ENCODE peak calls at places on chromosomes 3 and 15, in seven cellular contexts. D is GM23248; C is naive thymus-derived CD4-positive, alpha-beta T cell; F is GM06990; A is cardiac fibroblast; Y is GM12865; L is AG04449. T is an unnamed sample.

GRCh38 chr3:72127843-72128242 is 342.9 kb upstream of the PROK2 start:
- DNase-seq in A (peak), Y (no peak), C (no peak), F (no peak), L (no peak), D (peak), T (no peak)

GRCh38 chr15:63135281-63135680 is 13.6 kb downstream of the LACTB start:
- DNase-seq in L (no peak), F (no peak), C (no peak), D (no peak), A (no peak), Y (no peak), T (no peak)

GRCh38 chr15:80712956-80713355 is 17.8 kb downstream of the ABHD17C start:
- DNase-seq in F (no peak), Y (no peak), L (no peak), D (peak), A (no peak), C (no peak), T (no peak)

GRCh38 chr15:99502661-99503060 is 63.1 kb upstream of the MEF2A start:
- DNase-seq in D (no peak), C (no peak), A (no peak), Y (no peak), F (peak), L (no peak), T (no peak)

GRCh38 chr3:126399348-126399730 is 4.6 kb downstream of the CFAP100 start:
- DNase-seq in A (no peak), F (peak), C (no peak), Y (peak), L (no peak), D (no peak), T (peak)

GRCh38 chr3:10997196-10997595 is 4.6 kb downstream of the SLC6A1 start:
- DNase-seq in A (no peak), C (no peak), Y (no peak), D (no peak), L (no peak), F (no peak), T (no peak)

GRCh38 chr15:77421370-77421700 is 647 bp downstream of the HMG20A start:
- DNase-seq in C (peak), Y (peak), A (peak), D (no peak), F (no peak), L (no peak), T (no peak)

GRCh38 chr3:168981396-168981795 is 682.1 kb downstream of the MECOM start:
- DNase-seq in L (no peak), D (peak), F (no peak), A (peak), Y (no peak), C (no peak), T (no peak)

GRCh38 chr3:26449996-26450395 is 172.6 kb upstream of the LRRC3B start:
- DNase-seq in D (no peak), A (no peak), F (no peak), L (no peak), C (no peak), Y (no peak), T (no peak)
- H3K4me3 ChIP-seq in D (no peak), A (no peak), F (no peak), L (no peak), C (no peak), Y (no peak), T (no peak)

DNA sequence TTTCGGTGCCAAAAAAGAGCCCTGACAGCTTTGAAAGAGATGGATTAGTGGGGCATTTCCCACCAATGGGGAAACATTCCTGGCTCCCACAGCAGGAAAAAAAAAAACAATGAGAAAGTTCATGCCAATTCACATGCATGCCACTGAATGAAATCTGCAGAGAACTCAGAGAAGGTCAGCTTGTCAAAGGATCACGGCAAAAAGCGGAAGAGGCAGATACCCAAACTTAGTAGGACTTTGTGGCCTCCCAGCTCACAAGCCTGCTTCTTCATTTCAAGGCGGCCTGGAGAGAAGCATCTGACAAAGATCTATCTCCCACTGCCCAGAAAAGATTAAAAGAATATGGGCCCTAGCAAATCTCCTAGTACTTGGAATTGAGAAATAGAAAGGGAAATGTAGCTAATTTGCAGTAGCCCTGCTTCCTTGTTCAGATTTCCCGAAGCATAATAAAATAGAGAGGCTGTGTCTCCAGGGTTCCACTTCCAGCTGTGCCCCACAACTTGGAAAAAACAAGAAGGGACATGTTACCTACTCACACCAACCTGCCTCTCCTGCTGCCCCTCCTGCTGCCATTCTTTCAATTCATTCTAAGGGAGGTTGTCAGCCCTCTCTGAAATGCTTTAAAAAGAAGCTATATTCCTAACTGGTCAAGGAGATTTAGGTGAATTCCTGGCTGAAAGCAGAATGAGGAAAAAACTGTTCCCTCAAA is 170.4 kb downstream of the FHIT start:
- DNase-seq in Y (no peak), C (no peak), A (no peak), D (no peak), L (no peak), F (no peak), T (no peak)
- H3K4me3 ChIP-seq in Y (no peak), C (no peak), A (no peak), D (no peak), L (no peak), F (no peak), T (no peak)

DNA sequence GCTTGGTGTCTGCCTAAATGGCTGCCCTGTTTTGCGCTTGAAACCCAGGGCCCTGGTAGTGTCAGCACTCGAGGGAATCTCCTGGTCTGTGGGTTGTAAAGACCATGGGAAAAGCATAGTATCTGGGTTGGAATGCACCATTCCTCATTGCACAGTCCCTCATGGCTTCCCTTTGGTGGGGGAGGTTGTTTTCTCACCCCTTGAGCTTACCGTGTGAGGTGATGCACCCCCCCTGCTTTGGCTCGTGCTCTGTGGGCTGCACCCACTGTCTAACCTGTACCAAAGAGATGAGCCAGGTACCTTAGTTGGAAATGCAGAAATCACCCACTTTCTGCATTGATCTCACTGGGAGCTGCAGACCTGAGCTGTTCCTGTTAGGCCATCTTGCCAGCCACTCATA is 104.7 kb downstream of the MBNL1 start:
- DNase-seq in F (no peak), L (no peak), D (no peak), Y (no peak), C (no peak), A (no peak), T (no peak)
- H3K4me3 ChIP-seq in F (no peak), L (no peak), D (no peak), Y (no peak), C (no peak), A (no peak), T (no peak)

GRCh38 chr3:15782429-15782828 is 15.3 kb downstream of the ANKRD28 start:
- DNase-seq in Y (no peak), A (no peak), L (no peak), F (no peak), C (no peak), D (peak), T (no peak)
- H3K4me3 ChIP-seq in Y (no peak), A (no peak), L (no peak), F (no peak), C (no peak), D (peak), T (no peak)

GRCh38 chr3:133891662-133892389 is 3.9 kb downstream of the RAB6B start:
- DNase-seq in L (no peak), D (no peak), Y (no peak), F (no peak), A (no peak), C (no peak), T (no peak)
- H3K4me3 ChIP-seq in L (no peak), D (no peak), Y (no peak), F (no peak), A (no peak), C (no peak), T (no peak)